ENCODE peak calls at places on chromosome 2, in nine cellular contexts. One of them, this sample, is unnamed.

GRCh38 chr2:84077504-84077903 is 381.6 kb downstream of the SUCLG1 start:
- DNase-seq in GM23338: peak
- DNase-seq in heart left ventricle: no peak
- DNase-seq in Calu3: peak
- DNase-seq in psoas muscle: no peak
- DNase-seq in progenitor cell of endocrine pancreas: no peak
- DNase-seq in endothelial cell: peak
- DNase-seq in AG09309: no peak
- DNase-seq in pancreas: no peak
- DNase-seq in this sample: peak

GRCh38 chr2:30332791-30333453 is 101.6 kb downstream of the LBH start:
- DNase-seq in GM23338: no peak
- DNase-seq in heart left ventricle: no peak
- DNase-seq in Calu3: no peak
- DNase-seq in psoas muscle: no peak
- DNase-seq in progenitor cell of endocrine pancreas: no peak
- DNase-seq in endothelial cell: peak
- DNase-seq in AG09309: no peak
- DNase-seq in pancreas: no peak
- DNase-seq in this sample: no peak

GRCh38 chr2:97781981-97782380 is 68.6 kb downstream of the ZAP70 start:
- DNase-seq in GM23338: no peak
- DNase-seq in heart left ventricle: no peak
- DNase-seq in Calu3: no peak
- DNase-seq in psoas muscle: no peak
- DNase-seq in progenitor cell of endocrine pancreas: no peak
- DNase-seq in endothelial cell: no peak
- DNase-seq in AG09309: no peak
- DNase-seq in pancreas: no peak
- DNase-seq in this sample: no peak

GRCh38 chr2:35501076-35501475 is 854.5 kb upstream of the CRIM1 start:
- DNase-seq in GM23338: no peak
- DNase-seq in heart left ventricle: no peak
- DNase-seq in Calu3: no peak
- DNase-seq in psoas muscle: no peak
- DNase-seq in progenitor cell of endocrine pancreas: no peak
- DNase-seq in endothelial cell: no peak
- DNase-seq in AG09309: no peak
- DNase-seq in pancreas: no peak
- DNase-seq in this sample: no peak

GRCh38 chr2:200300650-200301314 is 5.7 kb upstream of the SPATS2L start:
- DNase-seq in GM23338: no peak
- DNase-seq in heart left ventricle: no peak
- DNase-seq in Calu3: peak
- DNase-seq in psoas muscle: no peak
- DNase-seq in progenitor cell of endocrine pancreas: no peak
- DNase-seq in endothelial cell: no peak
- DNase-seq in AG09309: no peak
- DNase-seq in pancreas: no peak
- DNase-seq in this sample: no peak

GRCh38 chr2:56128235-56128634 is 55.6 kb upstream of the CCDC85A start:
- DNase-seq in GM23338: no peak
- DNase-seq in heart left ventricle: no peak
- DNase-seq in Calu3: no peak
- DNase-seq in psoas muscle: no peak
- DNase-seq in progenitor cell of endocrine pancreas: no peak
- DNase-seq in endothelial cell: no peak
- DNase-seq in AG09309: no peak
- DNase-seq in pancreas: no peak
- DNase-seq in this sample: no peak

GRCh38 chr2:109557309-109557708 is 56.5 kb downstream of the SEPTIN10 start:
- DNase-seq in GM23338: no peak
- DNase-seq in heart left ventricle: no peak
- DNase-seq in Calu3: no peak
- DNase-seq in psoas muscle: no peak
- DNase-seq in progenitor cell of endocrine pancreas: no peak
- DNase-seq in endothelial cell: no peak
- DNase-seq in AG09309: no peak
- DNase-seq in pancreas: no peak
- DNase-seq in this sample: no peak

GRCh38 chr2:149094217-149095015 is 55.9 kb downstream of the LYPD6B start:
- DNase-seq in GM23338: no peak
- DNase-seq in heart left ventricle: no peak
- DNase-seq in Calu3: no peak
- DNase-seq in psoas muscle: no peak
- DNase-seq in progenitor cell of endocrine pancreas: no peak
- DNase-seq in endothelial cell: no peak
- DNase-seq in AG09309: peak
- DNase-seq in pancreas: no peak
- DNase-seq in this sample: no peak

GRCh38 chr2:141329949-141330348 is 800.9 kb downstream of the LRP1B start:
- DNase-seq in GM23338: no peak
- DNase-seq in heart left ventricle: no peak
- DNase-seq in Calu3: no peak
- DNase-seq in psoas muscle: no peak
- DNase-seq in progenitor cell of endocrine pancreas: no peak
- DNase-seq in endothelial cell: no peak
- DNase-seq in AG09309: no peak
- DNase-seq in pancreas: no peak
- DNase-seq in this sample: no peak

GRCh38 chr2:142582317-142582716 is 295.1 kb upstream of the KYNU start:
- DNase-seq in GM23338: peak
- DNase-seq in heart left ventricle: no peak
- DNase-seq in Calu3: no peak
- DNase-seq in psoas muscle: no peak
- DNase-seq in progenitor cell of endocrine pancreas: no peak
- DNase-seq in endothelial cell: no peak
- DNase-seq in AG09309: no peak
- DNase-seq in pancreas: no peak
- DNase-seq in this sample: no peak
- TF ChIP-seq CTCF in GM23338: peak
- TF ChIP-seq CTCF in heart left ventricle: no peak
- TF ChIP-seq CTCF in Calu3: no peak
- TF ChIP-seq CTCF in psoas muscle: no peak
- TF ChIP-seq CTCF in progenitor cell of endocrine pancreas: no peak
- TF ChIP-seq CTCF in endothelial cell: no peak
- TF ChIP-seq CTCF in AG09309: no peak
- TF ChIP-seq CTCF in pancreas: no peak
- TF ChIP-seq CTCF in this sample: no peak

GRCh38 chr2:218578272-218578877 is 9.7 kb downstream of the CNOT9 start:
- DNase-seq in GM23338: peak
- DNase-seq in heart left ventricle: no peak
- DNase-seq in Calu3: no peak
- DNase-seq in psoas muscle: no peak
- DNase-seq in progenitor cell of endocrine pancreas: no peak
- DNase-seq in endothelial cell: no peak
- DNase-seq in AG09309: no peak
- DNase-seq in pancreas: no peak
- DNase-seq in this sample: no peak

GRCh38 chr2:218582085-218582484 is 13.4 kb downstream of the CNOT9 start:
- DNase-seq in GM23338: no peak
- DNase-seq in heart left ventricle: no peak
- DNase-seq in Calu3: no peak
- DNase-seq in psoas muscle: no peak
- DNase-seq in progenitor cell of endocrine pancreas: no peak
- DNase-seq in endothelial cell: no peak
- DNase-seq in AG09309: peak
- DNase-seq in pancreas: no peak
- DNase-seq in this sample: no peak

GRCh38 chr2:218585541-218585940 is 16.9 kb downstream of the CNOT9 start:
- DNase-seq in GM23338: no peak
- DNase-seq in heart left ventricle: no peak
- DNase-seq in Calu3: no peak
- DNase-seq in psoas muscle: no peak
- DNase-seq in progenitor cell of endocrine pancreas: no peak
- DNase-seq in endothelial cell: no peak
- DNase-seq in AG09309: no peak
- DNase-seq in pancreas: no peak
- DNase-seq in this sample: no peak

DNA sequence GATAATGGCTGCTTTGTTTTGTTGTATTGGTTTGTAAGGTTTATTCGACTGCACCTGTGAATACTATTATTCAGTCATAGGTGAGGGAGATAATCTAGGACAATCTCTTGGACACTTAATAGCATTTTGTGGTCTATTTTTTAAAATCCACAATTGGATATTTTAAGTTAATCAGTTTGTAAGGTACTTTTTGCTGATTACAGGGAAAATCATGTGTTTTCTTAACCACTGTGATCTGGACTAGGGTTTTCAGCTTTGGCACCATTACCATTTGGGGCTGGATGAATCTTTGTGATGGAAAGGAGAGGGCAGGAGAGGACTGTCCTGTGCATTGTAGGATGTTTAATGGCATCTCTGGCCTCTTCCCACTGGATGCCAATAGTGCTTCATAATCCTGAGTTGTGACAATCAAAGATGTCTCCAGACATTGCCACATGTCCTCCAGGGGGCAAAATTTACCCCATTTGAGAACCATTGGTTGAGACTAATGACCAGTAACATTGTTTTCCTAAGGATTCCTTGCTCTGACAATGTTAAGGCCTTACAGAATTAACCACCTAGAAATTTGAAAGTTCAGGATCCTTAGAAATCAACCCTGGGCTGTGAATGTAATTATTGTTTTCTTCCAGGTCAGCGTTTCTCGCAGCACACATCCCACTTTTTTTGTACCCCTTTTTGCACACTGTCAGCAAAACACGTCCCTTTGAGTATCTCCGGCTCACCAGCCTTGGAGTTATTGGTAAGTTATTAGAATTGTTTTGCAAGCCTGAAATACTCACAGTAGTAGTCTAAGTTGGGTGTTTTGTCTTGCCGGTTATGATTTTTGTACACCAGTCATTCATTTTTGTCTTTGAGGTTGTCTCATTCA is 15.6 kb downstream of the CNOT9 start:
- DNase-seq in GM23338: peak
- DNase-seq in heart left ventricle: no peak
- DNase-seq in Calu3: no peak
- DNase-seq in psoas muscle: no peak
- DNase-seq in progenitor cell of endocrine pancreas: no peak
- DNase-seq in endothelial cell: peak
- DNase-seq in AG09309: no peak
- DNase-seq in pancreas: no peak
- DNase-seq in this sample: no peak
- TF ChIP-seq CTCF in GM23338: peak
- TF ChIP-seq CTCF in heart left ventricle: peak
- TF ChIP-seq CTCF in Calu3: no peak
- TF ChIP-seq CTCF in psoas muscle: no peak
- TF ChIP-seq CTCF in progenitor cell of endocrine pancreas: no peak
- TF ChIP-seq CTCF in endothelial cell: no peak
- TF ChIP-seq CTCF in AG09309: no peak
- TF ChIP-seq CTCF in pancreas: no peak
- TF ChIP-seq CTCF in this sample: no peak

GRCh38 chr2:237509905-237510304 is 22.9 kb downstream of the MLPH start:
- DNase-seq in GM23338: no peak
- DNase-seq in heart left ventricle: no peak
- DNase-seq in Calu3: no peak
- DNase-seq in psoas muscle: no peak
- DNase-seq in progenitor cell of endocrine pancreas: no peak
- DNase-seq in endothelial cell: no peak
- DNase-seq in AG09309: no peak
- DNase-seq in pancreas: no peak
- DNase-seq in this sample: no peak
- TF ChIP-seq CTCF in GM23338: no peak
- TF ChIP-seq CTCF in heart left ventricle: no peak
- TF ChIP-seq CTCF in Calu3: no peak
- TF ChIP-seq CTCF in psoas muscle: no peak
- TF ChIP-seq CTCF in progenitor cell of endocrine pancreas: no peak
- TF ChIP-seq CTCF in endothelial cell: no peak
- TF ChIP-seq CTCF in AG09309: no peak
- TF ChIP-seq CTCF in pancreas: no peak
- TF ChIP-seq CTCF in this sample: no peak

GRCh38 chr2:172113617-172114016 is 10.9 kb upstream of the DLX2 start:
- DNase-seq in GM23338: peak
- DNase-seq in heart left ventricle: no peak
- DNase-seq in Calu3: no peak
- DNase-seq in psoas muscle: no peak
- DNase-seq in progenitor cell of endocrine pancreas: no peak
- DNase-seq in endothelial cell: no peak
- DNase-seq in AG09309: no peak
- DNase-seq in pancreas: no peak
- DNase-seq in this sample: no peak
- TF ChIP-seq CTCF in GM23338: peak
- TF ChIP-seq CTCF in heart left ventricle: peak
- TF ChIP-seq CTCF in Calu3: no peak
- TF ChIP-seq CTCF in psoas muscle: peak
- TF ChIP-seq CTCF in progenitor cell of endocrine pancreas: no peak
- TF ChIP-seq CTCF in endothelial cell: no peak
- TF ChIP-seq CTCF in AG09309: peak
- TF ChIP-seq CTCF in pancreas: no peak
- TF ChIP-seq CTCF in this sample: peak

GRCh38 chr2:219010162-219010756 is 17.0 kb upstream of the CRYBA2 start:
- DNase-seq in GM23338: peak
- DNase-seq in heart left ventricle: no peak
- DNase-seq in Calu3: peak
- DNase-seq in psoas muscle: no peak
- DNase-seq in progenitor cell of endocrine pancreas: no peak
- DNase-seq in endothelial cell: no peak
- DNase-seq in AG09309: no peak
- DNase-seq in pancreas: no peak
- DNase-seq in this sample: no peak
- TF ChIP-seq CTCF in GM23338: peak
- TF ChIP-seq CTCF in heart left ventricle: peak
- TF ChIP-seq CTCF in Calu3: peak
- TF ChIP-seq CTCF in psoas muscle: no peak
- TF ChIP-seq CTCF in progenitor cell of endocrine pancreas: peak
- TF ChIP-seq CTCF in endothelial cell: no peak
- TF ChIP-seq CTCF in AG09309: peak
- TF ChIP-seq CTCF in pancreas: peak
- TF ChIP-seq CTCF in this sample: no peak

DNA sequence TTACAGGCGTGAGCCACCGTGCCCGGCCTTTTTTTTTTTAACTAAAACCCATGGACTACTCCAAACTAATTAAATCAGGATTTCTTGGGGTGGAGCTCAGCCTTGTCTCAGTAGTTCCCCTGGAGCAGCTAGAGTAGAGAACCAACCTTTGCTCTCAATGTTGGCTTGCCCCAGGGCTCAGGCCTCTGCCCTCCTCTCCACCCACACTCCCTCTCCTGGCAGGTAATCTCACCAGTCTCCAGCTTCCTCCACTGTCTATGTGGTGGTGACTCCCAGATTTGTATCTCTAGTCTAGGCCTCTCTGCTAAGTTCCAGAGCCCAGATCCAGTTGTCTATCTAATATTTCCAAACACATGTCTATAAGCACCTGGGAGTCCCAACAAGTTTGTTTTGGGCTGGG is 9.6 kb upstream of the MTA3 start:
- DNase-seq in GM23338: no peak
- DNase-seq in heart left ventricle: no peak
- DNase-seq in Calu3: peak
- DNase-seq in psoas muscle: no peak
- DNase-seq in progenitor cell of endocrine pancreas: no peak
- DNase-seq in endothelial cell: no peak
- DNase-seq in AG09309: no peak
- DNase-seq in pancreas: no peak
- DNase-seq in this sample: no peak
- TF ChIP-seq CTCF in GM23338: no peak
- TF ChIP-seq CTCF in heart left ventricle: no peak
- TF ChIP-seq CTCF in Calu3: no peak
- TF ChIP-seq CTCF in psoas muscle: no peak
- TF ChIP-seq CTCF in progenitor cell of endocrine pancreas: no peak
- TF ChIP-seq CTCF in endothelial cell: no peak
- TF ChIP-seq CTCF in AG09309: no peak
- TF ChIP-seq CTCF in pancreas: no peak
- TF ChIP-seq CTCF in this sample: no peak

GRCh38 chr2:96700086-96700485 is 39.8 kb downstream of the LMAN2L start:
- DNase-seq in GM23338: no peak
- DNase-seq in heart left ventricle: no peak
- DNase-seq in Calu3: no peak
- DNase-seq in psoas muscle: no peak
- DNase-seq in progenitor cell of endocrine pancreas: no peak
- DNase-seq in endothelial cell: no peak
- DNase-seq in AG09309: no peak
- DNase-seq in pancreas: no peak
- DNase-seq in this sample: no peak
- TF ChIP-seq CTCF in GM23338: no peak
- TF ChIP-seq CTCF in heart left ventricle: no peak
- TF ChIP-seq CTCF in Calu3: no peak
- TF ChIP-seq CTCF in psoas muscle: no peak
- TF ChIP-seq CTCF in progenitor cell of endocrine pancreas: no peak
- TF ChIP-seq CTCF in endothelial cell: no peak
- TF ChIP-seq CTCF in AG09309: no peak
- TF ChIP-seq CTCF in pancreas: no peak
- TF ChIP-seq CTCF in this sample: no peak

This sample was measured in glutamatergic neuron.